ENCODE peak calls at places on chromosomes 1 and 21, in four cellular contexts. U is IMR-90, D is astrocyte, L is HCT116. K is an unnamed sample.

GRCh38 chr21:26736449-26736848 is 108.8 kb downstream of the ADAMTS1 start:
- DNase-seq in U (no peak), D (no peak), L (no peak), K (no peak)

GRCh38 chr1:9440763-9441194 is 98.5 kb upstream of the SLC25A33 start:
- DNase-seq in U (no peak), D (no peak), L (no peak), K (no peak)

GRCh38 chr1:9275161-9275560 is 17.5 kb upstream of the SPSB1 start:
- DNase-seq in U (peak), D (no peak), L (no peak), K (no peak)

GRCh38 chr21:42381347-42381984 is 14.4 kb downstream of the TMPRSS3 start:
- DNase-seq in U (peak), D (peak), L (peak), K (peak)

GRCh38 chr1:184300446-184300845 is 86.4 kb upstream of the C1orf21 start:
- DNase-seq in U (peak), D (peak), L (no peak), K (peak)

GRCh38 chr1:50970927-50971582 is 1.0 kb downstream of the CDKN2C start:
- DNase-seq in U (no peak), D (no peak), L (no peak), K (peak)

GRCh38 chr21:46363698-46364097 is 39.7 kb downstream of the PCNT start:
- DNase-seq in U (no peak), D (no peak), L (no peak), K (no peak)

GRCh38 chr1:16628361-16629111 is 15.2 kb upstream of the NBPF1 start:
- DNase-seq in U (no peak), D (no peak), L (no peak), K (no peak)

GRCh38 chr1:58005212-58005611 is 541.3 kb downstream of the OMA1 start:
- DNase-seq in U (no peak), D (no peak), L (no peak), K (no peak)

GRCh38 chr1:215137985-215138384 is 55.4 kb downstream of the KCNK2 start:
- DNase-seq in U (no peak), D (no peak), L (no peak), K (no peak)

GRCh38 chr21:15005391-15005790 is 59.4 kb downstream of the NRIP1 start:
- DNase-seq in U (peak), D (no peak), L (no peak), K (no peak)

GRCh38 chr1:190436615-190437014 is 41.0 kb downstream of the BRINP3 start:
- DNase-seq in U (peak), D (peak), L (peak), K (peak)

GRCh38 chr1:36124404-36125128 is 456 bp downstream of the COL8A2 start:
- DNase-seq in U (no peak), D (no peak), L (no peak), K (no peak)

GRCh38 chr1:235011064-235011598 is 117.5 kb downstream of the TOMM20 start:
- DNase-seq in U (no peak), D (no peak), L (no peak), K (no peak)

GRCh38 chr1:19354531-19354981 is 42.4 kb downstream of the SLC66A1 start:
- DNase-seq in U (no peak), D (no peak), L (no peak), K (no peak)

GRCh38 chr1:201647722-201648065 is 108.8 kb downstream of the NAV1 start:
- DNase-seq in U (no peak), D (no peak), L (no peak), K (no peak)

GRCh38 chr1:201648911-201649775 is 110.2 kb downstream of the NAV1 start:
- DNase-seq in U (peak), D (no peak), L (no peak), K (no peak)

GRCh38 chr1:201646623-201647022 is 107.7 kb downstream of the NAV1 start:
- DNase-seq in U (no peak), D (no peak), L (no peak), K (no peak)

GRCh38 chr1:201647094-201647493 is 108.2 kb downstream of the NAV1 start:
- DNase-seq in U (no peak), D (no peak), L (no peak), K (no peak)

DNA sequence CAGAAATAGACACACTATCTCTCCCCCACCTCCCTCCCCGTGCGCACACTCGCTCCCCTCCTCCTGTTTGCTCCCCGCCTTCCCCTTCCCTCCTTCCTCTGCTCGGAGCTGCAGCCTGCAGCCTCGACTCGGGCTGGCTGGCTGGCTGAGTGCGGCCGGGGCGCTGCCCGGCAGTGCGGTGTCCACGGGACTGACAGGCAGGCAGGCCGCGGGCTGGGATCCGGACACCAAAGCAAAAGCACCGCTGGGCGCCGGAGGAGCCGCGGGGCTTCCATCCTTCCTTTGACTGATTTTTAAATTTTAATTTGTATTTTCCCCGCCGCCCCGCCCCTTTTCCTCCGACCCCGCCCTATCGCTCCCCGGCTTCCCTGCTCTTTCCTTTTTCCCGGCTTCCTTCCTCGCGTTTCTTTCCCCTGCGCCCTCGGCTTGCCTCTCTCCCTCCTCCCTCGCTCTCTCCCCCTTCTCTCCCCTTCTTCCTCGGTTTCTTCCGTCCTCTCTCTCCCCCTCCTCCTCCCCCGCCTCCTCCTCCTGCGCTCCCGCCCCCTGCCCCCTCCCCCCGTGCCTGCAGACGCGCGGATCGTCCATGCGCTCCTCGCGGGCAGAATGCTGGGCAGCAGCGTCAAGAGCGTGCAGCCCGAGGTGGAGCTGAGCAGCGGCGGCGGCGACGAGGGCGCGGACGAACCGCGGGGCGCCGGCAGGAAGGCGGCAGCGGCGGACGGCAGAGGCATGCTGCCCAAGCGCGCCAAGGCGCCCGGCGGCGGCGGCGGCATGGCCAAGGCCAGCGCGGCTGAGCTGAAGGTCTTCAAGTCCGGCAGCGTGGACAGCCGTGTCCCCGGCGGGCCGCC is 109.4 kb downstream of the NAV1 start:
- DNase-seq in U (peak), D (peak), L (no peak), K (peak)
- H3K9ac ChIP-seq in U (peak), D (peak), L (peak), K (no peak)

DNA sequence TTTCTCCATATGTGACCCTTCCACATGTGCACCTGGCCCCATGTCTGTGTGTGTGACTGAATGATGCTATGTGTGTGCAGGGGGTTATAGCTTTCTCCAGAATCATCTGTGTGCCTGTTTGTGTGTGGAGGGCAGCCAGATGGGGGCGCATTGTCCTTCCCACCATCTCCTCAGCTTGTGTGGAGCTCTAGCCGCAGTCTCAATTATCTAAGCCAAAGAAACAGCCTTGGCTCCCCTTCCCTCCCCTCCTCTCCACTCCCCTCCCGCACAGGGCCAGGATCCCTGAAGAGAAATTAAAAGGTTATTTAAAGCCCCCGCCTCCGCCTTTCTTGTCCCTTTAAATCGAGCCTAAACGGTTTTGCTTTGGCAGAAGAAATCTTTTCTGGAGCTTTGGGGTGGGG is 1.8 kb upstream of the DMBX1 start:
- DNase-seq in U (no peak), D (no peak), L (no peak), K (no peak)
- TF ChIP-seq CTCF in U (peak), D (peak), L (peak), K (peak)

DNA sequence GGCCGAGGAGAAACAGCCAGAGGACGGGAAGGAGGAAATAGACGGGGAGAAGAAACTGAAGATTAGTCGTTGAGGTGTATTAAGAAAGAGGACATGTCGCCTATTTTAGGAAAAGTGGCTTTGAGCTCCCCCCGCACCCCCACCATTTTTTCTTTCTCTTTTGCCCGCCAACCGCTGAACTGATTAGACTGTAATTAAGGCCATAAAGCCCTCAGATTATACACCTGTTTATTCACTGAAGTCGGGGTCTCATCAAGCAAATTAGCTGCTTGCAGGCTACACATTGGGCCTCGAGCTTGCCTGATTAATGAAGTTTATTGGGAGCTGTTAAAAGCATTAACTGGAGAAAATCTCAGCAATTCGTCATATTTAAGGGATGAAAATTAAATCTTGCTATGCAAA is 119.4 kb upstream of the RRP15 start:
- DNase-seq in U (no peak), D (no peak), L (no peak), K (peak)
- H3K9ac ChIP-seq in U (no peak), D (peak), L (no peak), K (peak)

DNA sequence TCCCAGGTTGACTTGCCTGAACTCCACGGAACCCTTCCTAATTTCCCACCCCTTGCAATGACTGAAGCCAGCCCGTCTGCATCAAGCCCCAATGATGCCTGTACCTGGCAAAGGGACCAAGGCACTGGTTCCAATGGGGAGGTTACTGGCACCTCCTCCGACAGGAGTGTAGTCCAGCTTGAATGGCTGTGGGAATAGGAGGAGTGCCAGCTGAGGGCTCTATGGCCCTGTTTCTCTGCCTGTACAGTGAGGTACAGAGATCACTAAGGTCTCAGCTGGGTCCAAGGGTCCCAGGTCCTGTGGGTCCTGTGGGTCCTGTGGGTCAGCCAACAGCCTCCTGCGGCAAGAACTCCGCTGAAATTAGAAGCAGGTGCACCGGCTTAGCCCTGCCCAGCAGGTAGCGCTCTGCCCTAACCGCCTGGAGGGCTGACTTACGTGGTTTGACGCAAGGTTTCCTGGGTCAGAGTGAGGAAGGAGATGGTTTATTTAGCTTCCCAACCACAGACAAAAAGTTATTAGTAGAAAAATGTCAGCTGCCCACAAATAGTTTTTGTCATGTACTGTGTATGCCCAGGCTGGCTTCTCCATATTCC is 9.9 kb upstream of the SPRR4 start:
- DNase-seq in U (no peak), D (no peak), L (no peak), K (peak)
- TF ChIP-seq CTCF in U (no peak), D (no peak), L (peak), K (peak)

GRCh38 chr1:34270181-34270580 is 93.5 kb downstream of the C1orf94 start:
- DNase-seq in U (no peak), D (peak), L (no peak), K (no peak)

GRCh38 chr1:34268311-34269042 is 91.8 kb downstream of the C1orf94 start:
- DNase-seq in U (peak), D (peak), L (no peak), K (peak)

GRCh38 chr1:34266127-34266951 is 89.6 kb downstream of the C1orf94 start:
- DNase-seq in U (no peak), D (no peak), L (no peak), K (no peak)

GRCh38 chr1:34265396-34265795 is 88.7 kb downstream of the C1orf94 start:
- DNase-seq in U (no peak), D (no peak), L (no peak), K (no peak)

GRCh38 chr1:34267326-34267725 is 90.6 kb downstream of the C1orf94 start:
- DNase-seq in U (no peak), D (peak), L (no peak), K (no peak)
- H3K9ac ChIP-seq in U (no peak), D (no peak), L (no peak), K (no peak)

DNA sequence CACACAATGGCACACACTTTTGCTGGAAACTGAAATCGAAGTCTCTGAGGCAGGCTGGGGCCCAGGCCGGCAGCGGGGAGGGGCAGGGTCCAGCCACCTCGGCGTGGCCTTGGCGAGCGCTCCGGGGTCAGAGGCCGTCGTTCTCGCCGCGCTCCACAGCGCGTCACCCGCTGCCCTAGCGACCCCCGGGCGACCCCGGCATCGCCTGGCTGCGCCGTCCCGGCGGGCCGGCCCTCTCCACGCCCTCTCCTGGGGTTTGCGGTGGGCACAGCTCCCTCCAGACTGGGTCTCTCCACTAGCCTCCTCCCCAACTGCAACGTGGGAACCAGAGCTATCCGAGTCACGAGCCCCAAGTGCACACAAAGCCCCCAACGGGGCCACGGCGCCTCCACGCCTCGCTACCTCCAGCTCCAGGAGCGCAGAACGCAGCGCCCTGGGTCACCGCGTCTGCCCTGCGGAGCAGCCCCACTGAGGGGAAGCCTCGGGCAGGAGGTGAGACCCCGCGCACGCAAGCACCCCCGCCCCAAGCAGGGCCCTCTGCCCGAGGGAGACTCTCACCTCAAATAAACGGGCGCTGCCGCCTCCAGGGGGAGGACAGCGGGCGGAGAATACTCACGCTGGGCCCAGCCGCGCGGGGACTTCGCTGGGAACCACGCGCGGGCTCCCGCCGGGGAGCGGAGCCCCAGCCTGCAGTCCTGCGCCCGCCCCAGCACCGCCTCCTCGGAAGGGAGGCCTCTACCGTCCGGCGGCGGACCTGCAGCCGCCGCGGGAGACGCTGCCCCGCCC is 134.0 kb upstream of the BARHL2 start:
- DNase-seq in U (peak), D (peak), L (peak), K (peak)
- TF ChIP-seq CTCF in U (peak), D (peak), L (peak), K (peak)

DNA sequence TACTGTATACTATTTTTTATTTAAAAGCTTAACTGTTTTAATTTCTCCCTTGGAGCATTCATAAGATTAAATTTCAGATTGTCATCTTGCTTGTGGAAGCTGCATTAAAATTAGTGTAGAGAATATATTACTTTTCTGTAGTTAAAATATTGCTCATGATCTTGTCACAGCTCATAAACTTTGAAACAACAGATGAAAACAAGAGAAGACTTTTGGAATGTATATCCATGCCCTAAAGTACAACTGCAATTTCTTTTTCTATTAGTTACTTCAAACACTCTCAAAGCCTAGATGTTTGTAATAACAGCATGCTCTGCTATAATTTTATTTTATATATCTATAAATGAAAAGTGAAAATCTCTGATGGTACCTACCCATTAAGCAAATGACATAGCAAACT is 155.9 kb downstream of the COL11A1 start:
- DNase-seq in U (no peak), D (no peak), L (no peak), K (no peak)
- H3K9ac ChIP-seq in U (no peak), D (no peak), L (no peak), K (no peak)